ENCODE peak calls at places on chromosomes 7 and 10, in four cellular contexts. One of them, this sample, is unnamed. For H3K36me3, the result is how much of the 10 kb centered on the place peaks cover.

GRCh38 chr7:53050433-53050832 is 15.0 kb downstream of the POM121L12 start:
- DNase-seq in HCT116: no peak
- DNase-seq in CD8-positive, alpha-beta T cell: no peak
- DNase-seq in heart right ventricle: no peak
- DNase-seq in this sample: no peak

GRCh38 chr7:70314221-70314620 is 715.9 kb downstream of the AUTS2 start:
- DNase-seq in HCT116: no peak
- DNase-seq in CD8-positive, alpha-beta T cell: no peak
- DNase-seq in heart right ventricle: no peak
- DNase-seq in this sample: no peak

GRCh38 chr7:35513828-35514227 is 181.1 kb downstream of the HERPUD2 start:
- DNase-seq in HCT116: no peak
- DNase-seq in CD8-positive, alpha-beta T cell: no peak
- DNase-seq in heart right ventricle: no peak
- DNase-seq in this sample: no peak

GRCh38 chr10:109861051-109861450 is 62.3 kb downstream of the XPNPEP1 start:
- DNase-seq in HCT116: no peak
- DNase-seq in CD8-positive, alpha-beta T cell: no peak
- DNase-seq in heart right ventricle: no peak
- DNase-seq in this sample: no peak

GRCh38 chr10:80165173-80165572 is 32.6 kb downstream of the PLAC9 start:
- DNase-seq in HCT116: no peak
- DNase-seq in CD8-positive, alpha-beta T cell: no peak
- DNase-seq in heart right ventricle: no peak
- DNase-seq in this sample: no peak

GRCh38 chr10:70540789-70541360 is 61.7 kb downstream of the PRF1 start:
- DNase-seq in HCT116: no peak
- DNase-seq in CD8-positive, alpha-beta T cell: no peak
- DNase-seq in heart right ventricle: no peak
- DNase-seq in this sample: no peak

GRCh38 chr10:50740351-50740688 is 584 bp downstream of the ASAH2B start:
- DNase-seq in HCT116: no peak
- DNase-seq in CD8-positive, alpha-beta T cell: no peak
- DNase-seq in heart right ventricle: no peak
- DNase-seq in this sample: peak

GRCh38 chr10:45454859-45455258 is 80.8 kb downstream of the ALOX5 start:
- DNase-seq in HCT116: no peak
- DNase-seq in CD8-positive, alpha-beta T cell: no peak
- DNase-seq in heart right ventricle: no peak
- DNase-seq in this sample: no peak

GRCh38 chr7:17599733-17600685 is 301.6 kb downstream of the AHR start:
- DNase-seq in HCT116: no peak
- DNase-seq in CD8-positive, alpha-beta T cell: no peak
- DNase-seq in heart right ventricle: no peak
- DNase-seq in this sample: peak

GRCh38 chr10:95474228-95475002 is 86.8 kb downstream of the SORBS1 start:
- DNase-seq in HCT116: no peak
- DNase-seq in CD8-positive, alpha-beta T cell: no peak
- DNase-seq in heart right ventricle: no peak
- DNase-seq in this sample: no peak

GRCh38 chr7:138431517-138431916 is 28.5 kb upstream of the TRIM24 start:
- DNase-seq in HCT116: no peak
- DNase-seq in CD8-positive, alpha-beta T cell: no peak
- DNase-seq in heart right ventricle: no peak
- DNase-seq in this sample: no peak

GRCh38 chr10:79093658-79094411 is 25.1 kb downstream of the ZMIZ1 start:
- DNase-seq in HCT116: no peak
- DNase-seq in CD8-positive, alpha-beta T cell: no peak
- DNase-seq in heart right ventricle: peak
- DNase-seq in this sample: no peak

GRCh38 chr10:94066411-94066810 is 72.7 kb downstream of the PLCE1 start:
- DNase-seq in HCT116: no peak
- DNase-seq in CD8-positive, alpha-beta T cell: no peak
- DNase-seq in heart right ventricle: no peak
- DNase-seq in this sample: no peak

GRCh38 chr10:35423505-35424306 is 87.4 kb downstream of the CCNY start:
- DNase-seq in HCT116: no peak
- DNase-seq in CD8-positive, alpha-beta T cell: no peak
- DNase-seq in heart right ventricle: no peak
- DNase-seq in this sample: no peak

GRCh38 chr10:29517352-29517923 is 117.3 kb downstream of the SVIL start:
- DNase-seq in HCT116: peak
- DNase-seq in CD8-positive, alpha-beta T cell: no peak
- DNase-seq in heart right ventricle: no peak
- DNase-seq in this sample: no peak

GRCh38 chr10:76206797-76207352 is 775.5 kb downstream of the LRMDA start:
- DNase-seq in HCT116: no peak
- DNase-seq in CD8-positive, alpha-beta T cell: no peak
- DNase-seq in heart right ventricle: no peak
- DNase-seq in this sample: no peak

GRCh38 chr7:27994639-27995038 is 186.0 kb downstream of the JAZF1 start:
- DNase-seq in HCT116: no peak
- DNase-seq in CD8-positive, alpha-beta T cell: no peak
- DNase-seq in heart right ventricle: no peak
- DNase-seq in this sample: no peak

GRCh38 chr10:72146559-72147323 is 58.4 kb upstream of the SPOCK2 start:
- DNase-seq in HCT116: no peak
- DNase-seq in CD8-positive, alpha-beta T cell: no peak
- DNase-seq in heart right ventricle: no peak
- DNase-seq in this sample: no peak

DNA sequence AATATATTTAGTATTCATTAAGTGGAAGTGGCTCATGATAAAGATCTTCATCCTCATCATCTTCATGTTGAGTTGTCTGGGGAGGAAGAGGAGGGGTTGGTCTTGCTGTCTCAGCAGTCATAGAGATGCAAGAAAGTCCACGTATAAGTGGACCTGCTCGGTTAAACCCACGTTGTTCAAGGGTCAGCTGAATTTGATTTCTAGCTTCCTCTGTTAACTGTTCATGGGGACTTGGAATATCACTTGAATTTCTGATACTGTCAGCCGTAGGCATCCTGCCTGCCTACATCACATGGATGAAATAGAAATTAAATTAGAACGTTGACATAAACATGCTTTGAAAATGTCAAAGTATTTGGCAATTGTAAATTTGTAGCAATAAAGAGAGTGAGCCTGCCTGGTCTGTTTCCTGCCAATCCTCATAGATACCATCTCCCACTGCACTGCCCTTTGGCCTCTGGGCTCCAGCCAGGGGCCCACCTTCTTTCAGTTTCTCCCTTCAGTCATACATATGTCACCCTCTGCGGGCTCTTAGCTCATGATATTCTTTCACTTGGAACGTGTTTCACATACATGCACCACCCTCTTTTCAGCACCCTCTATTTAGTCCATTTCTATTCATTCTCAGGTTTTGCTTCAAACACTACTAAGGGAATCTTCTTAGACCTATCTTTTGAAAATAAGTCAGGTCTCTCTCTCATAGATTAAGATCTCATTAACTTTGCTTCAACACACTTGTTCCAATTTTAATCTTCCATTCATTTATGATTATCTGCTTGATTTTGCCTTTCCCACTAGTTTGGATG is 376.3 kb downstream of the IPMK start:
- DNase-seq in HCT116: no peak
- DNase-seq in CD8-positive, alpha-beta T cell: no peak
- DNase-seq in heart right ventricle: no peak
- DNase-seq in this sample: no peak
- TF ChIP-seq CTCF in HCT116: no peak
- TF ChIP-seq CTCF in CD8-positive, alpha-beta T cell: no peak
- TF ChIP-seq CTCF in heart right ventricle: no peak
- TF ChIP-seq CTCF in this sample: no peak

GRCh38 chr10:27713906-27714305 is 31.7 kb downstream of the MKX start:
- DNase-seq in HCT116: no peak
- DNase-seq in CD8-positive, alpha-beta T cell: no peak
- DNase-seq in heart right ventricle: no peak
- DNase-seq in this sample: no peak
- H3K4me3 ChIP-seq in HCT116: no peak
- H3K4me3 ChIP-seq in CD8-positive, alpha-beta T cell: no peak
- H3K4me3 ChIP-seq in heart right ventricle: no peak
- H3K4me3 ChIP-seq in this sample: no peak

GRCh38 chr7:1192171-1192676 is 32.2 kb upstream of the ZFAND2A start:
- DNase-seq in HCT116: no peak
- DNase-seq in CD8-positive, alpha-beta T cell: no peak
- DNase-seq in heart right ventricle: no peak
- DNase-seq in this sample: peak
- H3K36me3 ChIP-seq in HCT116: under half
- H3K36me3 ChIP-seq in CD8-positive, alpha-beta T cell: under half
- H3K36me3 ChIP-seq in heart right ventricle: under half
- H3K36me3 ChIP-seq in this sample: under half

GRCh38 chr10:89554433-89554832 is 19.0 kb upstream of the SLC16A12 start:
- DNase-seq in HCT116: no peak
- DNase-seq in CD8-positive, alpha-beta T cell: no peak
- DNase-seq in heart right ventricle: no peak
- DNase-seq in this sample: no peak

GRCh38 chr10:89552213-89552612 is 16.8 kb upstream of the SLC16A12 start:
- DNase-seq in HCT116: no peak
- DNase-seq in CD8-positive, alpha-beta T cell: no peak
- DNase-seq in heart right ventricle: no peak
- DNase-seq in this sample: no peak

GRCh38 chr10:89556590-89556989 is 21.2 kb upstream of the SLC16A12 start:
- DNase-seq in HCT116: no peak
- DNase-seq in CD8-positive, alpha-beta T cell: no peak
- DNase-seq in heart right ventricle: no peak
- DNase-seq in this sample: peak

GRCh38 chr10:89553064-89553734 is 17.8 kb upstream of the SLC16A12 start:
- DNase-seq in HCT116: peak
- DNase-seq in CD8-positive, alpha-beta T cell: no peak
- DNase-seq in heart right ventricle: no peak
- DNase-seq in this sample: peak

GRCh38 chr10:89555688-89556445 is 20.5 kb upstream of the SLC16A12 start:
- DNase-seq in HCT116: no peak
- DNase-seq in CD8-positive, alpha-beta T cell: no peak
- DNase-seq in heart right ventricle: no peak
- DNase-seq in this sample: no peak
- TF ChIP-seq CTCF in HCT116: peak
- TF ChIP-seq CTCF in CD8-positive, alpha-beta T cell: no peak
- TF ChIP-seq CTCF in heart right ventricle: peak
- TF ChIP-seq CTCF in this sample: peak

This sample was measured in kidney epithelial cell.